ENCODE peak calls at places on chromosome 3, in four cellular contexts. E is M059J; R is stimulated activated CD4-positive, alpha-beta T cell treated with anti-CD3 and anti-CD28 coated beads, Interleukin-1b, Interleukin-23, amount 100 ng/mL, for 1 hour; Q is fibroblast of pulmonary artery. C is an unnamed sample.

GRCh38 chr3:38151667-38152265 is 13.3 kb downstream of the MYD88 start:
- DNase-seq in R (no peak), Q (no peak), E (no peak), C (peak; percentile 75)

GRCh38 chr3:25502233-25502632 is 74.2 kb downstream of the RARB start:
- DNase-seq in R (no peak), Q (no peak), E (no peak), C (no peak)

GRCh38 chr3:45406812-45407211 is 18.4 kb downstream of the LARS2 start:
- DNase-seq in E (no peak), Q (no peak), R (no peak), C (no peak)

GRCh38 chr3:9552252-9552999 is 1.2 kb downstream of the LHFPL4 start:
- DNase-seq in R (no peak), Q (peak; percentile 68), E (no peak), C (peak; percentile 6)

GRCh38 chr3:81743096-81744025 is 18.1 kb downstream of the GBE1 start:
- DNase-seq in E (peak; percentile 92), Q (peak; percentile 98), R (no peak), C (peak; percentile 96)

GRCh38 chr3:176739169-176739568 is 458.1 kb downstream of the TBL1XR1 start:
- DNase-seq in E (peak; percentile 30), Q (no peak), R (no peak), C (no peak)

GRCh38 chr3:129705274-129705673 is 98.8 kb upstream of the PLXND1 start:
- DNase-seq in Q (no peak), R (no peak), E (no peak), C (no peak)

GRCh38 chr3:115652738-115653137 is 29.4 kb downstream of the GAP43 start:
- DNase-seq in Q (no peak), R (no peak), E (no peak), C (no peak)

GRCh38 chr3:159146856-159147255 is 345.0 kb downstream of the MFSD1 start:
- DNase-seq in R (no peak), Q (peak; percentile 28), E (no peak), C (no peak)

GRCh38 chr3:25635038-25635437 is 29.7 kb downstream of the TOP2B start:
- DNase-seq in R (no peak), E (no peak), Q (no peak), C (no peak)

GRCh38 chr3:143536817-143537535 is 311.3 kb downstream of the SLC9A9 start:
- DNase-seq in Q (peak; percentile 75), E (no peak), R (no peak), C (no peak)

GRCh38 chr3:172177046-172177445 is 137.7 kb downstream of the FNDC3B start:
- DNase-seq in R (no peak), E (peak; percentile 74), Q (peak; percentile 76), C (no peak)

GRCh38 chr3:119508172-119508845 is 10.0 kb downstream of the TIMMDC1 start:
- DNase-seq in E (no peak), R (no peak), Q (no peak), C (no peak)

GRCh38 chr3:194619741-194620140 is 13.5 kb downstream of the TMEM44 start:
- DNase-seq in Q (no peak), E (no peak), R (no peak), C (no peak)

GRCh38 chr3:99131876-99132275 is 230.4 kb upstream of the DCBLD2 start:
- DNase-seq in R (no peak), E (peak; percentile 56), Q (peak; percentile 36), C (peak; percentile 33)

GRCh38 chr3:19148768-19149091 is 420 bp downstream of the KCNH8 start:
- DNase-seq in R (no peak), Q (no peak), E (no peak), C (no peak)

GRCh38 chr3:100277255-100277800 is 16.5 kb downstream of the TBC1D23 start:
- DNase-seq in R (no peak), E (no peak), Q (no peak), C (no peak)

GRCh38 chr3:70042683-70043082 is 43.1 kb downstream of the SAMMSON start:
- DNase-seq in E (no peak), R (no peak), Q (no peak), C (no peak)

GRCh38 chr3:139307601-139308146 is 36.1 kb upstream of the MRPS22 start:
- DNase-seq in Q (no peak), E (no peak), R (no peak), C (no peak)

GRCh38 chr3:83063457-83063856 is 1302.0 kb upstream of the GBE1 start:
- DNase-seq in Q (no peak), R (no peak), E (no peak), C (no peak)

GRCh38 chr3:115239717-115240116 is 92.6 kb upstream of the ZBTB20 start:
- DNase-seq in R (no peak), E (peak; percentile 100), Q (peak; percentile 99), C (peak; percentile 98)

GRCh38 chr3:181075098-181075497 is 85.6 kb upstream of the DNAJC19 start:
- DNase-seq in R (no peak), Q (no peak), E (no peak), C (no peak)

GRCh38 chr3:50028336-50028735 is 60.4 kb upstream of the RBM5 start:
- DNase-seq in Q (peak; percentile 50), R (no peak), E (peak; percentile 32), C (no peak)

GRCh38 chr3:170178631-170179030 is 2.9 kb downstream of the PHC3 start:
- DNase-seq in Q (no peak), R (no peak), E (no peak), C (no peak)

GRCh38 chr3:195194559-195195161 is 76.3 kb downstream of the XXYLT1 start:
- DNase-seq in Q (no peak), R (no peak), E (no peak), C (no peak)

GRCh38 chr3:128473180-128473519 is 6.5 kb upstream of the DNAJB8 start:
- DNase-seq in R (no peak), Q (no peak), E (no peak), C (no peak)

GRCh38 chr3:114899186-114899931 is 247.7 kb downstream of the ZBTB20 start:
- DNase-seq in Q (no peak), E (no peak), R (no peak), C (no peak)

GRCh38 chr3:66598168-66598567 is 97.3 kb upstream of the LRIG1 start:
- DNase-seq in R (no peak), E (peak; percentile 16), Q (no peak), C (no peak)

GRCh38 chr3:81650187-81650586 is 111.3 kb downstream of the GBE1 start:
- DNase-seq in R (no peak), Q (no peak), E (no peak), C (no peak)

GRCh38 chr3:96017556-96017955 is 796.8 kb upstream of the EPHA6 start:
- DNase-seq in E (no peak), Q (no peak), R (no peak), C (no peak)

GRCh38 chr3:42498791-42499477 is 3.5 kb upstream of the VIPR1 start:
- DNase-seq in Q (no peak), E (no peak), R (no peak), C (no peak)

GRCh38 chr3:66910721-66911120 is 87.4 kb upstream of the KBTBD8 start:
- DNase-seq in E (no peak), R (no peak), Q (no peak), C (no peak)